ENCODE peak calls at places on chromosomes 2 and 18, in six cellular contexts. K is IMR-90, J is H1, C is mesenchymal stem cell, T is H9, N is trophoblast cell. Q is an unnamed sample.
A peak's percentile ranks its signal among the peaks of the same experiment; 100 is the strongest.

GRCh38 chr2:3008551-3009498 is 368.8 kb downstream of the EIPR1 start:
- DNase-seq in C (no peak), K (no peak), J (no peak), T (no peak), N (no peak), Q (no peak)

GRCh38 chr2:73252238-73253027 is 18.3 kb downstream of the CCT7 start:
- DNase-seq in J (no peak), N (no peak), C (no peak), K (no peak), T (no peak), Q (no peak)

GRCh38 chr2:46269545-46270273 is 27.5 kb upstream of the EPAS1 start:
- DNase-seq in T (no peak), C (peak; percentile 92), J (no peak), K (peak; percentile 31), N (no peak), Q (no peak)

GRCh38 chr2:206392118-206392517 is 51.2 kb upstream of the ADAM23 start:
- DNase-seq in J (peak; percentile 13), T (peak; percentile 49), K (peak; percentile 54), N (peak; percentile 41), C (peak; percentile 77), Q (no peak)

GRCh38 chr2:234880551-234881211 is 71.1 kb upstream of the SH3BP4 start:
- DNase-seq in N (no peak), J (no peak), T (no peak), C (peak; percentile 82), K (peak; percentile 100), Q (no peak)

GRCh38 chr2:113000436-113000835 is 4.8 kb upstream of the IL36A start:
- DNase-seq in T (no peak), K (no peak), N (no peak), J (no peak), C (no peak), Q (no peak)

GRCh38 chr2:203909192-203909945 is 27.2 kb upstream of the ICOS start:
- DNase-seq in T (no peak), N (no peak), C (peak; percentile 75), K (peak; percentile 80), J (no peak), Q (peak; percentile 32)

GRCh38 chr18:41974661-41975286 is 19.7 kb downstream of the PIK3C3 start:
- DNase-seq in T (no peak), K (no peak), N (no peak), C (no peak), J (no peak), Q (no peak)

GRCh38 chr18:67597759-67598158 is 81.2 kb upstream of the DSEL start:
- DNase-seq in K (no peak), T (no peak), J (no peak), N (no peak), C (no peak), Q (no peak)

GRCh38 chr2:173226899-173227692 is 127.6 kb upstream of the CDCA7 start:
- DNase-seq in N (no peak), C (no peak), K (no peak), J (no peak), T (no peak), Q (no peak)

GRCh38 chr2:173231042-173231441 is 123.6 kb upstream of the CDCA7 start:
- DNase-seq in J (no peak), N (no peak), C (no peak), T (no peak), K (no peak), Q (no peak)

GRCh38 chr2:173230181-173230580 is 124.5 kb upstream of the CDCA7 start:
- DNase-seq in J (no peak), N (no peak), C (no peak), T (no peak), K (no peak), Q (no peak)

GRCh38 chr2:173231465-173231864 is 123.2 kb upstream of the CDCA7 start:
- DNase-seq in J (no peak), T (no peak), N (no peak), K (no peak), C (no peak), Q (no peak)

DNA sequence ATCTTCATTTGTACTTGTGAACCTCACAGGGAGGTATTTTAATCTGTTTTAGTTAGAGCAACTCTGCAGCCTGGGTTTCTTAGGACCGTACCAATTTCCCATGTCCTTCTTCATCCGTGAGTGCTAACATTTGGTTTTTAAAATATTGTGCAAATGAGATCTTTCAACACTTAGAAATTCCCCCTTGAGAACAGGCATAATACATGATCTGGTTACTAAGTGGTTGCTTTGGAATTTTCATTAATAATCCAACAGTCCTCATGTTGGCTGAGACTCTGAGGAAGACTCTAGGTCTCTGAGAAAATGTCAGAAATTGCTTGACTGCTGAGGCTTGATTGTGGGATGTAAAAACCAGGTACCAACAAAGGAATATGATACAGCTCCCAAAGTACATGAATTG is 125.6 kb upstream of the CDCA7 start:
- DNase-seq in T (no peak), K (no peak), N (no peak), C (no peak), J (no peak), Q (no peak)
- H3K4me1 ChIP-seq in T (no peaks in the 10 kb centered on the region), K (peaks cover 2% of the 10 kb centered on the region), N (no peaks in the 10 kb centered on the region), C (no peaks in the 10 kb centered on the region), J (no peaks in the 10 kb centered on the region), Q (no peaks in the 10 kb centered on the region)

DNA sequence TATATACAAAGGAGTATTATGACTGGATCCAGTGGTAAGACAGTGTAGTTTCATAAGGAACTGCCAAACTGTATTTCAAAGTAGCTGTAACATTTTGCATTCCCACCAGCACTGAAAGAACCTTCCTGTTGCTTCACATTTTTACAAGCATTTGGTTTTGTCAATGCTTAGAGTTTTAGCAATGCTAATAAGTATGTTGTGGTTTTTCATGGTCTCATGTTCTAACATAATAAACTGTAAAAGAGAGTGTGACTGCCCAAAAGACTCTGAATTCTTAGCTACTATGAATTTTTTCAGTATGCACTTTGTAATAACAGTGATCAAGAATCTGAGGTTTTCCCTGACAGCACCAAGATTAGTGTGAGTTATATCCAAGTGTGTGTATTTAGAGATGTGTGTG is 604.2 kb downstream of the XIRP2 start:
- DNase-seq in J (no peak), T (no peak), K (peak; percentile 22), N (no peak), C (peak; percentile 54), Q (no peak)
- H4K91ac ChIP-seq in J (no peak overlapping the region), T (no peak overlapping the region), K (no peak overlapping the region), N (no peak overlapping the region), C (no peak overlapping the region), Q (no peak overlapping the region)

GRCh38 chr2:60414731-60415130 is 138.7 kb downstream of the BCL11A start:
- DNase-seq in K (peak; percentile 70), J (no peak), N (no peak), T (no peak), C (peak; percentile 78), Q (no peak)
- H3K4me1 ChIP-seq in K (no peaks in the 10 kb centered on the region), J (peaks cover 4% of the 10 kb centered on the region), N (peaks cover 21% of the 10 kb centered on the region), T (peaks cover 13% of the 10 kb centered on the region), C (peaks cover 1% of the 10 kb centered on the region), Q (no peaks in the 10 kb centered on the region)

DNA sequence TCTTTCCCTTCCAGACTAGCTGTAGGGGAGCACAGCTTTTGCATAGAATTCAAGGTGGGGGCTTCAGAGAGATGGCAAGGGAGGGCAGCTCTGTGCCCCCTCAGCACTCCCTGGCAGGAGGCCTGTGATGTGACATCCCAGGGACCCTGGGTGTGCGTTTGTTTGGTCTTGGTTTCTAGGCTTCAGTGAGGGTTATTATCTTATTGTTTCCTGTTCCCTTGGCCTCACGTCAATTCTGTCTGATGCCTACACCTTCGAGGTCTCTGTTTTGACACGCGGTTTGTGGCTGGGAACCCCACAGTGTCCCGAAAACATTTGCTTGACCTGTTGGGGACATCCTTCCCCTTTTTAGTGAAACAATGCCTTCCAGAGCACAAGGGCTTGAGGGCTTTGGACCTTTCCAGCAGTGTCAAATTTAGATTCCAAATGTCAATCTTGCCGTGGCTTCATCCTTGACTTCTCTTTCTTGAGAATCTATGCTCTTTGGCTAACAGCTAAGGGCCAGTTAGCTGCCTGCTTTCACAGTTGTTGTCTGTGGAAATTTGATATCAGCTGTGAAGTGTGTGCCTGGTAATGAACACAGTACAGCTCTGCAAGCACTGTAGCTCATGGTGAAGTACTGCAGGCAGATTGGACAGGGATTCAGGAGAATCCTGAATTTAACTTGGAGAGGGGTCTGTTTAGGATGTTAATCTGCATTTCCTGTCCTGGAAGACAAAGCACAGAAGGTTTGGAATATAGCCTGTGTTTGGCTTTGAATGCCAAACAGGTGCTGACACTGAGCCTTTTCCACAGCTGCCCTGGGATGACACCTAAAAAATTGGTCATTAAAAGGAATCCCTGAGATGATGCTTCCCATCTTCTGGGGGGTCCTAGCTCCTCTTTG is 108.2 kb upstream of the CXCR4 start:
- DNase-seq in C (no peak), J (no peak), N (no peak), K (no peak), T (no peak), Q (no peak)
- H4K91ac ChIP-seq in C (no peak overlapping the region), J (no peak overlapping the region), N (no peak overlapping the region), K (no peak overlapping the region), T (no peak overlapping the region), Q (no peak overlapping the region)

GRCh38 chr2:124973396-124973795 is 948.3 kb downstream of the CNTNAP5 start:
- DNase-seq in C (peak; percentile 50), N (no peak), T (no peak), K (no peak), J (no peak), Q (no peak)
- H3K4me1 ChIP-seq in C (peaks cover 5% of the 10 kb centered on the region), N (peaks cover 3% of the 10 kb centered on the region), T (no peaks in the 10 kb centered on the region), K (no peaks in the 10 kb centered on the region), J (no peaks in the 10 kb centered on the region), Q (peaks cover 2% of the 10 kb centered on the region)

Q was measured in neuronal stem cell.